ENCODE peak calls at places on chromosome 6, in seven cellular contexts. K is naive thymus-derived CD8-positive, alpha-beta T cell; F is neuronal stem cell; I is SJSA1; M is body of pancreas; Y is HEK293T; X is memory B cell. R is an unnamed sample.

GRCh38 chr6:134686071-134686470 is 263.8 kb downstream of the ALDH8A1 start:
- DNase-seq in K (no peak), F (no peak), I (no peak), M (no peak), Y (no peak), X (no peak), R (no peak)

GRCh38 chr6:92967352-92967751 is 452.0 kb downstream of the EPHA7 start:
- DNase-seq in K (no peak), F (no peak), I (no peak), M (no peak), Y (no peak), X (no peak), R (no peak)

GRCh38 chr6:68915591-68915990 is 280.5 kb downstream of the ADGRB3 start:
- DNase-seq in K (no peak), F (no peak), I (no peak), M (no peak), Y (no peak), X (no peak), R (no peak)

GRCh38 chr6:156782691-156783320 is 5.6 kb downstream of the ARID1B start:
- DNase-seq in K (no peak), F (no peak), I (peak; percentile 35), M (no peak), Y (no peak), X (no peak), R (no peak)

GRCh38 chr6:21754891-21755290 is 161.3 kb downstream of the SOX4 start:
- DNase-seq in K (no peak), F (no peak), I (peak; percentile 79), M (no peak), Y (no peak), X (no peak), R (no peak)

GRCh38 chr6:71544028-71544427 is 255.4 kb downstream of the OGFRL1 start:
- DNase-seq in K (no peak), F (no peak), I (peak; percentile 78), M (no peak), Y (no peak), X (no peak), R (no peak)

GRCh38 chr6:42012501-42013133 is 37.7 kb upstream of the TAF8 start:
- DNase-seq in K (no peak), F (no peak), I (no peak), M (no peak), Y (no peak), X (no peak), R (no peak)

GRCh38 chr6:131419698-131420097 is 153.3 kb upstream of the ARG1 start:
- DNase-seq in K (no peak), F (no peak), I (no peak), M (no peak), Y (no peak), X (no peak), R (no peak)

GRCh38 chr6:19719691-19720127 is 117.5 kb upstream of the ID4 start:
- DNase-seq in K (no peak), F (peak; percentile 75), I (no peak), M (peak; percentile 16), Y (no peak), X (no peak), R (no peak)

GRCh38 chr6:79536615-79536968 is 638 bp downstream of the LCA5 start:
- DNase-seq in K (no peak), F (no peak), I (peak; percentile 64), M (no peak), Y (no peak), X (peak; percentile 11), R (no peak)

GRCh38 chr6:25555188-25555587 is 96.8 kb upstream of the SCGN start:
- DNase-seq in K (no peak), F (no peak), I (no peak), M (no peak), Y (no peak), X (no peak), R (no peak)

GRCh38 chr6:52724406-52725121 is 38.7 kb downstream of the GSTA2 start:
- DNase-seq in K (peak; percentile 37), F (peak; percentile 20), I (peak; percentile 61), M (peak; percentile 91), Y (peak; percentile 83), X (peak; percentile 50), R (peak; percentile 49)

GRCh38 chr6:139778688-139779087 is 404.2 kb upstream of the CITED2 start:
- DNase-seq in K (no peak), F (no peak), I (peak; percentile 58), M (peak; percentile 14), Y (no peak), X (no peak), R (no peak)

GRCh38 chr6:1310628-1311399 is 1.1 kb upstream of the FOXQ1 start:
- DNase-seq in K (no peak), F (no peak), I (no peak), M (peak; percentile 86), Y (peak; percentile 46), X (no peak), R (no peak)

GRCh38 chr6:2181567-2181966 is 63.8 kb downstream of the GMDS start:
- DNase-seq in K (no peak), F (no peak), I (no peak), M (no peak), Y (no peak), X (no peak), R (no peak)

GRCh38 chr6:158837684-158838625 is 18.8 kb upstream of the EZR start:
- DNase-seq in K (no peak), F (no peak), I (no peak), M (peak; percentile 6), Y (no peak), X (no peak), R (no peak)

GRCh38 chr6:13428528-13429405 is 58.6 kb downstream of the GFOD1 start:
- DNase-seq in K (no peak), F (no peak), I (no peak), M (no peak), Y (no peak), X (no peak), R (no peak)

GRCh38 chr6:148986608-148987007 is 239.8 kb downstream of the UST start:
- DNase-seq in K (no peak), F (no peak), I (no peak), M (no peak), Y (no peak), X (no peak), R (no peak)

GRCh38 chr6:107811591-107812218 is 12.4 kb downstream of the SCML4 start:
- DNase-seq in K (no peak), F (no peak), I (peak; percentile 37), M (peak; percentile 32), Y (no peak), X (no peak), R (no peak)

GRCh38 chr6:111092006-111092405 is 4.7 kb downstream of the SLC16A10 start:
- DNase-seq in K (no peak), F (no peak), I (no peak), M (peak; percentile 43), Y (no peak), X (no peak), R (no peak)

GRCh38 chr6:12467706-12468670 is 177.8 kb downstream of the EDN1 start:
- DNase-seq in K (no peak), F (no peak), I (no peak), M (no peak), Y (no peak), X (no peak), R (no peak)

GRCh38 chr6:85797993-85798392 is 155.3 kb upstream of the SYNCRIP start:
- DNase-seq in K (no peak), F (no peak), I (no peak), M (no peak), Y (no peak), X (no peak), R (no peak)

GRCh38 chr6:26064619-26065257 is 22.5 kb upstream of the HFE start:
- DNase-seq in K (peak; percentile 70), F (no peak), I (peak; percentile 38), M (peak; percentile 39), Y (peak; percentile 49), X (peak; percentile 38), R (no peak)

R was measured in GM18507.